ENCODE peak calls at places on chromosomes 6 and 20, in six cellular contexts. One of them, this sample, is unnamed.

GRCh38 chr6:11246722-11247121 is 14.3 kb upstream of the NEDD9 start:
- DNase-seq in uterus: no peak
- DNase-seq in heart left ventricle: no peak
- DNase-seq in cardiac muscle cell: no peak
- DNase-seq in right lobe of liver: no peak
- DNase-seq in left ventricle myocardium inferior: no peak
- DNase-seq in this sample: no peak

GRCh38 chr6:25094726-25095125 is 159.0 kb upstream of the RIPOR2 start:
- DNase-seq in heart left ventricle: no peak
- DNase-seq in uterus: no peak
- DNase-seq in cardiac muscle cell: no peak
- DNase-seq in left ventricle myocardium inferior: no peak
- DNase-seq in right lobe of liver: no peak
- DNase-seq in this sample: no peak

GRCh38 chr20:51079488-51079887 is 56.6 kb upstream of the KCNG1 start:
- DNase-seq in uterus: no peak
- DNase-seq in heart left ventricle: no peak
- DNase-seq in right lobe of liver: no peak
- DNase-seq in cardiac muscle cell: no peak
- DNase-seq in left ventricle myocardium inferior: no peak
- DNase-seq in this sample: no peak

GRCh38 chr20:20463933-20464374 is 96.0 kb downstream of the INSM1 start:
- DNase-seq in uterus: no peak
- DNase-seq in heart left ventricle: no peak
- DNase-seq in right lobe of liver: no peak
- DNase-seq in left ventricle myocardium inferior: no peak
- DNase-seq in cardiac muscle cell: peak
- DNase-seq in this sample: no peak

GRCh38 chr20:34579936-34580587 is 21.5 kb downstream of the MAP1LC3A start:
- DNase-seq in heart left ventricle: no peak
- DNase-seq in cardiac muscle cell: no peak
- DNase-seq in uterus: no peak
- DNase-seq in right lobe of liver: no peak
- DNase-seq in left ventricle myocardium inferior: no peak
- DNase-seq in this sample: no peak

GRCh38 chr6:83928286-83928685 is 68.8 kb downstream of the CYB5R4 start:
- DNase-seq in cardiac muscle cell: no peak
- DNase-seq in uterus: no peak
- DNase-seq in right lobe of liver: no peak
- DNase-seq in heart left ventricle: no peak
- DNase-seq in left ventricle myocardium inferior: no peak
- DNase-seq in this sample: no peak

GRCh38 chr20:1328680-1329330 is at the start of gene SDCBP2:
- DNase-seq in cardiac muscle cell: no peak
- DNase-seq in uterus: no peak
- DNase-seq in right lobe of liver: peak
- DNase-seq in heart left ventricle: no peak
- DNase-seq in left ventricle myocardium inferior: no peak
- DNase-seq in this sample: no peak

GRCh38 chr20:49999329-49999728 is 16.5 kb downstream of the SNAI1 start:
- DNase-seq in cardiac muscle cell: no peak
- DNase-seq in uterus: no peak
- DNase-seq in heart left ventricle: no peak
- DNase-seq in left ventricle myocardium inferior: no peak
- DNase-seq in right lobe of liver: no peak
- DNase-seq in this sample: no peak

GRCh38 chr20:46644160-46644559 is 7.1 kb downstream of the SLC13A3 start:
- DNase-seq in right lobe of liver: no peak
- DNase-seq in uterus: no peak
- DNase-seq in cardiac muscle cell: no peak
- DNase-seq in heart left ventricle: no peak
- DNase-seq in left ventricle myocardium inferior: no peak
- DNase-seq in this sample: no peak

GRCh38 chr6:27332692-27333641 is 20.9 kb upstream of the POM121L2 start:
- DNase-seq in uterus: peak
- DNase-seq in right lobe of liver: no peak
- DNase-seq in left ventricle myocardium inferior: no peak
- DNase-seq in heart left ventricle: no peak
- DNase-seq in cardiac muscle cell: peak
- DNase-seq in this sample: peak

GRCh38 chr6:27334141-27334540 is 22.1 kb upstream of the POM121L2 start:
- DNase-seq in right lobe of liver: no peak
- DNase-seq in heart left ventricle: no peak
- DNase-seq in uterus: no peak
- DNase-seq in left ventricle myocardium inferior: no peak
- DNase-seq in cardiac muscle cell: no peak
- DNase-seq in this sample: peak

GRCh38 chr6:27333642-27334040 is 21.6 kb upstream of the POM121L2 start:
- DNase-seq in heart left ventricle: no peak
- DNase-seq in cardiac muscle cell: no peak
- DNase-seq in right lobe of liver: no peak
- DNase-seq in uterus: no peak
- DNase-seq in left ventricle myocardium inferior: no peak
- DNase-seq in this sample: no peak
- H3K4me3 ChIP-seq in heart left ventricle: no peak
- H3K4me3 ChIP-seq in cardiac muscle cell: peak
- H3K4me3 ChIP-seq in right lobe of liver: no peak
- H3K4me3 ChIP-seq in uterus: peak
- H3K4me3 ChIP-seq in left ventricle myocardium inferior: peak
- H3K4me3 ChIP-seq in this sample: peak

DNA sequence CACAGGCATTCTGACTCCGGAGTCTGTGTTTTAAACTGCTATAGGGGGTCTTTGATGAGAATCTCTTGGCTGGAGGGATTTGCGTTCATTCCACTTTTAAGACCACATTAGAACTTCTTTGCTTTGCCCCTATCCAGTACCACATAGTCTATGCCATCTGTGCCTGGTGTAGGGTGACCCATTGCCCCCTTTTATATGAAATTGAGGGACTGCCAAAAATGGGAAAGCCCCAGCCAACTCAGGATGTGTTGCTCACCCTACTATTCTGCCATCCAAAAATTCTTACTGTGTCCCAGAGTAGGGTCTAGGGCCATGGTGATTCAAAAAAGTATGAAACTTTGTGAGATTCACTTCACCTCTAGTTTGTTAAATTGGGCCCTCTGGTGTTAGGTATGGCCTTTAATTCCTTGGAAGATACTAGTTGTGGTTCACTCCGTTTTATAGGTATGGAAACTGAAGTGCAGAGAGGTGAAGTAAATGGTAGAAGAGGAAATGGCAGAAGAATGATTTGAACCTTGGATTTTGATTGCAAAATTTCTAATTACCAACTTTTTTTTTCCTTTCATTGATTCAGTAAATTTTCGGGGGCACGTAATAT is 1.4 kb downstream of the PFDN4 start:
- DNase-seq in cardiac muscle cell: no peak
- DNase-seq in left ventricle myocardium inferior: no peak
- DNase-seq in uterus: no peak
- DNase-seq in heart left ventricle: no peak
- DNase-seq in right lobe of liver: no peak
- DNase-seq in this sample: no peak
- TF ChIP-seq CTCF in cardiac muscle cell: no peak
- TF ChIP-seq CTCF in left ventricle myocardium inferior: no peak
- TF ChIP-seq CTCF in uterus: no peak
- TF ChIP-seq CTCF in heart left ventricle: no peak
- TF ChIP-seq CTCF in right lobe of liver: no peak
- TF ChIP-seq CTCF in this sample: no peak

GRCh38 chr6:150616581-150616980 is 16.9 kb downstream of the PLEKHG1 start:
- DNase-seq in cardiac muscle cell: no peak
- DNase-seq in uterus: no peak
- DNase-seq in heart left ventricle: no peak
- DNase-seq in left ventricle myocardium inferior: no peak
- DNase-seq in right lobe of liver: no peak
- DNase-seq in this sample: no peak

GRCh38 chr6:150617496-150618460 is 18.1 kb downstream of the PLEKHG1 start:
- DNase-seq in uterus: no peak
- DNase-seq in cardiac muscle cell: no peak
- DNase-seq in left ventricle myocardium inferior: no peak
- DNase-seq in right lobe of liver: no peak
- DNase-seq in heart left ventricle: no peak
- DNase-seq in this sample: no peak

GRCh38 chr6:150615967-150616366 is 16.3 kb downstream of the PLEKHG1 start:
- DNase-seq in left ventricle myocardium inferior: no peak
- DNase-seq in cardiac muscle cell: no peak
- DNase-seq in heart left ventricle: no peak
- DNase-seq in right lobe of liver: no peak
- DNase-seq in uterus: no peak
- DNase-seq in this sample: no peak

GRCh38 chr6:150620244-150620643 is 20.6 kb downstream of the PLEKHG1 start:
- DNase-seq in left ventricle myocardium inferior: no peak
- DNase-seq in uterus: no peak
- DNase-seq in right lobe of liver: no peak
- DNase-seq in heart left ventricle: no peak
- DNase-seq in cardiac muscle cell: no peak
- DNase-seq in this sample: no peak

DNA sequence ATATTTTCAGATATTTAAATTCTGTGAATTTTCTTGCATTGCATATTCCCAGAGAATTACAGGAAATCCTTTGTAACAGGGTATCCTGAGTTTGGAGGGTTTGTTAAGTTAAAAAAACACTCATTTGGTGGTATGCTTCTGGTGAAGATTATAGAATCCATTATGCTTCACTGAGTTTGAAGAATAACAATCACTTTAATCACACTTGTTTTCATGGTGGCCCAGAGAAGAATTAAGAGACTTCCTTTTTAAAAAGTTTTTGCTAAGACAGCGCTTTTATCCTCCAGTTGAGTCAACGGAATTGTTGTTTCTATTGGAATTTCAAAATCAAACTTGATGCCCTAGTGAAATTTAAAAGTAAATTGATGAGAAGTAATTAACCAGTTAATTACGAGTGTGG is 17.4 kb downstream of the PLEKHG1 start:
- DNase-seq in left ventricle myocardium inferior: no peak
- DNase-seq in cardiac muscle cell: no peak
- DNase-seq in right lobe of liver: no peak
- DNase-seq in uterus: no peak
- DNase-seq in heart left ventricle: no peak
- DNase-seq in this sample: no peak
- H3K4me3 ChIP-seq in left ventricle myocardium inferior: no peak
- H3K4me3 ChIP-seq in cardiac muscle cell: no peak
- H3K4me3 ChIP-seq in right lobe of liver: no peak
- H3K4me3 ChIP-seq in uterus: no peak
- H3K4me3 ChIP-seq in heart left ventricle: no peak
- H3K4me3 ChIP-seq in this sample: no peak

DNA sequence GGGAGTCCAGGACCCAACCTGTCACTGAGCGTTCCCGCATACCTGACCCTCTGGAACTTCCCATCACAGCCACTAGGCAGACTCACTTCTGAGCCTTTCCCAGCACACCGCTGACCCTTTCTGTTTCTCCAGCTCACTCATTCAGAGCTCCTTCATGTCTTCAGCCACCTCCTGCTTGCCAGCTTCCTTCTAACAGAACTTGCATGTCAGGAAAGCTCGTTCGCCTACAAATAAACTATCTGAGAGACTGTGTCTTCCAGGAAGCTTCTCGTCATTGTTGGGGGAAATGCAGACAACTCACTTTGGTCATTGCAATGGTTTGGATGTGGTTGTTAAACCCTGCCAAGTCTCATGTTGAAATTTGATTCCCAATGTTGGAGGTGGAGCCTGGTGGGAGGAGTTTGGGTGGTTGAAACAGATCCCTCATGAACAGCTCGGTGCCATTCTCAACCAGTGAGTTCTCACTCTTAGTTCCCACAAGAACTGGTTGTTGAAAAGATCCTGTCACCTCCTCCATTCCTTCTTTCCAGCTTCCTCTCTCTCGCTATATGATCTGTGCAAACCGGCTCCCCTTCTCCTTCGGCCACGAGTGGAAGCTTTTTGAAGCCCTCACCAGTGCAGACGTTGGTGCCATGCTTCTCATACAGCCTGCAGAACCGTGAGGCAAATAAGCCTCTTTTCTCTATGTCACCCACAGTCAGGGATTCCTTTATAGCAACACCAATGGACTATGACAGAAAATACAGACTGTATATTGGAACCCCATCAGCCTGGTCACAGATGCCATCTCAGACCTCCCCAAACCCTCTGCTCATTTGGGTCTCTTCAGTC is 1.4 kb upstream of the MUC21 start:
- DNase-seq in right lobe of liver: no peak
- DNase-seq in cardiac muscle cell: peak
- DNase-seq in left ventricle myocardium inferior: no peak
- DNase-seq in uterus: peak
- DNase-seq in heart left ventricle: peak
- DNase-seq in this sample: peak
- TF ChIP-seq CTCF in right lobe of liver: peak
- TF ChIP-seq CTCF in cardiac muscle cell: peak
- TF ChIP-seq CTCF in left ventricle myocardium inferior: peak
- TF ChIP-seq CTCF in uterus: no peak
- TF ChIP-seq CTCF in heart left ventricle: no peak
- TF ChIP-seq CTCF in this sample: peak

GRCh38 chr20:38806855-38807655 is 1.6 kb downstream of the PPP1R16B start:
- DNase-seq in right lobe of liver: no peak
- DNase-seq in cardiac muscle cell: no peak
- DNase-seq in left ventricle myocardium inferior: no peak
- DNase-seq in uterus: no peak
- DNase-seq in heart left ventricle: no peak
- DNase-seq in this sample: no peak
- H3K4me3 ChIP-seq in right lobe of liver: peak
- H3K4me3 ChIP-seq in cardiac muscle cell: peak
- H3K4me3 ChIP-seq in left ventricle myocardium inferior: peak
- H3K4me3 ChIP-seq in uterus: peak
- H3K4me3 ChIP-seq in heart left ventricle: peak
- H3K4me3 ChIP-seq in this sample: no peak

DNA sequence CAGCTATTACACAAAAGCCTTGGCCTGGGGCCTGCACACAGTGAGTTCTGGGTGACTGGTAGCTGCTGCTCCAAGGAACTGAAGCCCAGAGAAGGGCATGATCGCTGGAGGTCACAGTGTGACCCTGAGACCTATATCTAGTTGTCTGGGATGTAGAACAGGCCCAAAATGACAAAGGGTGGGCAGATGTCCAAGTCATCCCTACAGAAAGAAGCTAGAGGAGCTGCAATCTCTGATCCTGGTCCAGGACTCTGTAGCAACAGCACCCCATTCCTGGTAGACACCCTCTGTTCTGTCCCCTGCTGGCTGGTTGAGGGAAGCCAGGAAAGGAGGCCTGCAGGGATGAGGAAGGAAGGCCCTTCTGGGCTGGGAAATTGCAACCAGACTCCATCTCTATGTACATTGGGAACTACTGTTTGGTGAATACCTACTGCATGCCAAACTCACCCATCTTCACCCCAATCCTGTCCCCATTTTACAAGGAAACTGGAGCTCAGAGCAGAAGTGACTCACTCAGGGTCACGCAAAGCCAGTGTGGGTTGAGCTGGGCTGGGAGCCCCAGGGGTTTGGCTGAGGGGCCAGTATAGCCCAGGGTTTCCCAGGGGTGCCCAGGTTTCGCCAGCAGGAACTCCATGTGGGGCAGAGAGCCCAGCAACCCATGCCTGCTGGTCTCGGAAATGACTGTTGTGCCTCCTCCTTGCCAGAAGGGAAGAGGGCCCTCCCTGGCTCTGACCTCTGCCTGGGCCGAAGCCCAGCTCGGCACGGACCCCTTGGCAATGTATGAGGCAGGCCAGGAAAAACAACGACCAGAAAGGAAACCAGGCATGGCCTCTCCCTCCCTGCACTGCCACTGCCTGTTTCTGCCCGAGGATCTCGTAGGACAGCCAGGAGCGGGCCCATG is 44.9 kb upstream of the TLDC2 start:
- DNase-seq in cardiac muscle cell: peak
- DNase-seq in heart left ventricle: peak
- DNase-seq in left ventricle myocardium inferior: peak
- DNase-seq in right lobe of liver: no peak
- DNase-seq in uterus: peak
- DNase-seq in this sample: peak
- TF ChIP-seq CTCF in cardiac muscle cell: peak
- TF ChIP-seq CTCF in heart left ventricle: peak
- TF ChIP-seq CTCF in left ventricle myocardium inferior: peak
- TF ChIP-seq CTCF in right lobe of liver: no peak
- TF ChIP-seq CTCF in uterus: peak
- TF ChIP-seq CTCF in this sample: peak

This sample was measured in fibroblast of mammary gland.